ENCODE peak calls at places on chromosomes 2 and 18, in seven cellular contexts. V is cardiac muscle cell; Z is astrocyte of the cerebellum; X is CD8-positive, alpha-beta T cell; E is A549; G is cardiac fibroblast; J is IMR-90. H is an unnamed sample.

GRCh38 chr2:136056077-136056688 is 61.8 kb downstream of the CXCR4 start:
- DNase-seq in X (no peak), J (no peak), E (no peak), G (no peak), V (no peak), Z (no peak), H (no peak)

GRCh38 chr2:70790079-70790963 is at the start of gene FIGLA:
- DNase-seq in E (no peak), J (no peak), X (no peak), V (peak), Z (no peak), G (no peak), H (no peak)

GRCh38 chr2:15400240-15400826 is 160.8 kb downstream of the NBAS start:
- DNase-seq in G (no peak), V (no peak), Z (no peak), X (no peak), J (no peak), E (no peak), H (no peak)

GRCh38 chr2:176676257-176676570 is 407.0 kb downstream of the MTX2 start:
- DNase-seq in E (no peak), Z (no peak), G (no peak), J (no peak), X (no peak), V (no peak), H (no peak)

GRCh38 chr2:20614201-20615045 is 36.5 kb downstream of the HS1BP3 start:
- DNase-seq in X (no peak), G (no peak), Z (peak), J (no peak), V (no peak), E (no peak), H (no peak)

GRCh38 chr2:37858197-37858711 is 66.8 kb upstream of the RMDN2 start:
- DNase-seq in V (peak), E (peak), J (peak), G (peak), Z (peak), X (no peak), H (peak)

GRCh38 chr2:203797363-203798111 is 70.0 kb upstream of the CTLA4 start:
- DNase-seq in G (no peak), E (no peak), Z (no peak), V (no peak), X (no peak), J (peak), H (no peak)

GRCh38 chr2:99803846-99804245 is 314.0 kb upstream of the REV1 start:
- DNase-seq in X (no peak), G (no peak), V (no peak), Z (no peak), J (no peak), E (no peak), H (peak)

GRCh38 chr2:157489981-157490380 is 46.1 kb upstream of the CYTIP start:
- DNase-seq in E (no peak), X (no peak), J (no peak), Z (no peak), G (no peak), V (no peak), H (no peak)

GRCh38 chr2:202818321-202818720 is 53.2 kb downstream of the ICA1L start:
- DNase-seq in V (no peak), J (no peak), Z (no peak), X (no peak), E (no peak), G (no peak), H (no peak)

GRCh38 chr2:231483398-231484329 is 19.4 kb upstream of the NCL start:
- DNase-seq in J (no peak), E (no peak), V (no peak), Z (no peak), G (peak), X (peak), H (no peak)

GRCh38 chr2:189076572-189076971 is 102.4 kb downstream of the COL3A1 start:
- DNase-seq in E (no peak), Z (no peak), X (no peak), V (no peak), J (peak), G (peak), H (no peak)

GRCh38 chr2:130762910-130763385 is 7.6 kb downstream of the AMER3 start:
- DNase-seq in G (no peak), X (no peak), Z (no peak), E (no peak), J (no peak), V (no peak), H (no peak)

GRCh38 chr2:503288-503999 is 173.8 kb downstream of the TMEM18 start:
- DNase-seq in V (no peak), G (no peak), X (no peak), E (no peak), J (no peak), Z (no peak), H (no peak)

GRCh38 chr2:165794520-165794882 is 454 bp upstream of the GALNT3 start:
- DNase-seq in G (peak), X (peak), J (peak), E (no peak), V (peak), Z (peak), H (no peak)

GRCh38 chr18:5309888-5310470 is 14.5 kb upstream of the ZBTB14 start:
- DNase-seq in X (peak), G (no peak), V (no peak), J (no peak), Z (no peak), E (no peak), H (no peak)

GRCh38 chr2:186853871-186854435 is 5.0 kb upstream of the ZSWIM2 start:
- DNase-seq in V (no peak), E (no peak), Z (no peak), X (no peak), J (peak), G (no peak), H (no peak)

GRCh38 chr18:27412551-27412950 is 227.4 kb upstream of the CHST9 start:
- DNase-seq in J (no peak), X (no peak), V (no peak), E (no peak), G (no peak), Z (no peak), H (no peak)

GRCh38 chr2:55707751-55708150 is 14.1 kb upstream of the PNPT1 start:
- DNase-seq in E (no peak), G (no peak), Z (no peak), X (no peak), J (no peak), V (no peak), H (no peak)

GRCh38 chr2:108616731-108617161 is 82.5 kb downstream of the LIMS1 start:
- DNase-seq in G (no peak), Z (no peak), X (no peak), J (peak), E (no peak), V (no peak), H (no peak)

GRCh38 chr18:79918089-79919011 is 33.1 kb downstream of the SLC66A2 start:
- DNase-seq in X (peak), J (no peak), Z (no peak), V (no peak), G (no peak), E (no peak), H (no peak)

GRCh38 chr2:72148975-72149555 is 1.4 kb upstream of the CYP26B1 start:
- DNase-seq in V (peak), E (peak), X (peak), J (peak), G (peak), Z (no peak), H (no peak)

GRCh38 chr2:149587950-149588487 is 444 bp upstream of the MMADHC start:
- DNase-seq in Z (no peak), E (no peak), X (no peak), V (no peak), J (no peak), G (no peak), H (no peak)

GRCh38 chr2:100193334-100193733 is 50.9 kb upstream of the AFF3 start:
- DNase-seq in Z (no peak), J (no peak), G (no peak), E (peak), V (no peak), X (no peak), H (no peak)

GRCh38 chr2:48454504-48454903 is 75.5 kb upstream of the STON1 start:
- DNase-seq in X (no peak), J (peak), E (no peak), Z (no peak), G (peak), V (no peak), H (no peak)

GRCh38 chr18:10291568-10291981 is 162.9 kb upstream of the APCDD1 start:
- DNase-seq in G (peak), X (no peak), J (peak), V (no peak), Z (no peak), E (no peak), H (no peak)

GRCh38 chr2:26076001-26076587 is 42.2 kb downstream of the RAB10 start:
- DNase-seq in Z (no peak), V (no peak), G (no peak), X (no peak), E (no peak), J (no peak), H (no peak)

GRCh38 chr2:232542715-232543467 is 3.4 kb downstream of the CHRNG start:
- DNase-seq in E (no peak), G (no peak), X (no peak), V (no peak), J (no peak), Z (no peak), H (no peak)

GRCh38 chr2:86455181-86455580 is 14.0 kb downstream of the KDM3A start:
- DNase-seq in E (no peak), Z (no peak), G (no peak), J (no peak), X (no peak), V (no peak), H (no peak)

GRCh38 chr2:15932394-15933183 is 7.8 kb upstream of the MYCN start:
- DNase-seq in E (no peak), X (no peak), J (no peak), G (no peak), Z (no peak), V (no peak), H (no peak)

GRCh38 chr18:27769152-27769551 is 407.8 kb downstream of the CDH2 start:
- DNase-seq in J (no peak), X (no peak), G (no peak), V (no peak), Z (no peak), E (no peak), H (no peak)

DNA sequence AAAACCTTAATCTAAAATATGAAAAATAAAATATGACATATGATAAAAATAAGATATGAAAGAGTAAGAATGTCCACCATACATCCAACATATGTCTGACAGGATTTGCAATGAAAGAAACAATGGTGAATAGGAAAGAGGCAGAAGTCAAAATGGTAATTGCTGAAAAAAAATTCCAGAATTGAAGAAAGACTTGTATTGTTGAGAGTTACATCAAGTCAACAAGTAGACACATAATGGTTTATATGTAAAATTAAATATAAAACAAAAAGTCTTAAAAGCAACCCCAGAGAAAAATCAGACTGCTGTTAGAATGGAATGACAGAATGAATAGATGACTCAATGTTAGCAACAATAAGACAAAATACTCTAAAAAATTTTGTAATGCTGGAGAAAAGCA is 255.1 kb downstream of the DOK6 start:
- DNase-seq in G (no peak), V (no peak), E (no peak), Z (no peak), J (no peak), X (no peak), H (no peak)
- TF ChIP-seq CTCF in G (no peak), V (no peak), E (no peak), Z (no peak), J (no peak), X (no peak), H (no peak)

GRCh38 chr2:197806317-197806633 is 1.9 kb downstream of the PLCL1 start:
- DNase-seq in Z (no peak), G (no peak), V (no peak), X (no peak), E (no peak), J (no peak), H (no peak)
- H3K4me3 ChIP-seq in Z (no peak), G (peak), V (peak), X (no peak), E (no peak), J (no peak), H (no peak)

GRCh38 chr2:222701709-222702108 is 30.3 kb downstream of the MOGAT1 start:
- DNase-seq in Z (no peak), E (no peak), V (no peak), J (no peak), X (no peak), G (no peak), H (no peak)

GRCh38 chr2:222703091-222703490 is 31.6 kb downstream of the MOGAT1 start:
- DNase-seq in V (no peak), Z (no peak), E (no peak), X (no peak), G (no peak), J (no peak), H (no peak)

GRCh38 chr2:222706616-222707015 is 35.2 kb downstream of the MOGAT1 start:
- DNase-seq in E (no peak), X (no peak), V (no peak), Z (no peak), G (no peak), J (no peak), H (no peak)

GRCh38 chr2:222701233-222701632 is 29.8 kb downstream of the MOGAT1 start:
- DNase-seq in J (no peak), V (no peak), Z (no peak), X (no peak), E (no peak), G (no peak), H (no peak)

GRCh38 chr2:222703866-222704265 is 32.4 kb downstream of the MOGAT1 start:
- DNase-seq in J (peak), X (no peak), Z (no peak), V (no peak), G (peak), E (no peak), H (no peak)
- TF ChIP-seq CTCF in J (no peak), X (no peak), Z (no peak), V (no peak), G (no peak), E (no peak), H (no peak)

GRCh38 chr2:217091531-217091930 is 231.7 kb upstream of the TNP1 start:
- DNase-seq in X (no peak), E (no peak), J (no peak), Z (no peak), V (no peak), G (no peak), H (no peak)

GRCh38 chr2:217092710-217093379 is 233.0 kb upstream of the TNP1 start:
- DNase-seq in J (no peak), X (no peak), E (no peak), G (no peak), V (no peak), Z (no peak), H (no peak)

GRCh38 chr2:217090884-217091283 is 231.0 kb upstream of the TNP1 start:
- DNase-seq in V (no peak), Z (no peak), J (no peak), E (no peak), X (no peak), G (no peak), H (no peak)

GRCh38 chr2:217086038-217086522 is 226.2 kb upstream of the TNP1 start:
- DNase-seq in Z (no peak), G (no peak), V (no peak), J (peak), E (no peak), X (no peak), H (no peak)

DNA sequence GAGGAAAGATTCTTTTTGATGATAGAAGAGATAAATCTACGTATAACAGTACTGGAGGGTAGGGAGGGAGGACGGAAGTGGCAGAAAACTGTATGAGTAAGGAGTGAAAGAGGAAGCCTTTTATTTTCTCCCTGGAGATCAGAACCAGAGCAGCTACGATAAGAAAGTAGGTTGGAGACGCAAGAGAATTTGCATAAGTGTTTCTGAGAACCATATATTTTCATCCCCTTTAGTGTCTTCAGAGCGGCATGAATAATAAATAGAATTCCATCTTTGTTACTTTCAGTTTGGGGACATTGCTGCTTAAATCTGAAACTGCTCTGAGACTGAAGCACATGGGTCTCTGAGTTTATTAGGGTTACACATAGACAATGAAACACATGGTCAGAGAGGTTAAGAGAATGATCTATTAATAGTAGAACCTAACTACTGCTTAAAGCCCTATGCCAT is 230.2 kb upstream of the TNP1 start:
- DNase-seq in J (peak), V (no peak), G (peak), X (no peak), E (no peak), Z (no peak), H (no peak)
- H3K4me3 ChIP-seq in J (peak), V (no peak), G (no peak), X (no peak), E (no peak), Z (no peak), H (no peak)

DNA sequence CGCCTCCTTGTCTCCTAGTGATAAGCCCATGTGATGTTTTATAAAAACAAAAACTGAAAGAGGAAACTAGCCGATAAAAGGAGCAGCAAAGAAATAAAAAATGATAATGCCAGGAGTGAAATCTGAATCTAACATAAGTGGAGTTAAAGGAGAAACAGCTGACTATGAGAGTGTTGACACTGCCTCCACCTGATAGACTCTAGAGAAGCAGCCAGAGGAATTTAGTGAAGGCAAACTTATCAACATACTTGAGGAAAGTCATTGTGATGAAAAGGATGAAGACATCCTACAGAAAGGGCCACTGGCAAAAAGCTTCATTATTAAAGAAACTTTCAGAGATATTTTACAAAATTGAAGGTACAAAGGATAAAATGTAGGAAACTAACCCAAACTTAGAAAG is 1.9 kb downstream of the M1AP start:
- DNase-seq in Z (no peak), V (no peak), X (no peak), E (no peak), J (no peak), G (no peak), H (no peak)
- TF ChIP-seq CTCF in Z (no peak), V (no peak), X (no peak), E (no peak), J (no peak), G (no peak), H (no peak)

DNA sequence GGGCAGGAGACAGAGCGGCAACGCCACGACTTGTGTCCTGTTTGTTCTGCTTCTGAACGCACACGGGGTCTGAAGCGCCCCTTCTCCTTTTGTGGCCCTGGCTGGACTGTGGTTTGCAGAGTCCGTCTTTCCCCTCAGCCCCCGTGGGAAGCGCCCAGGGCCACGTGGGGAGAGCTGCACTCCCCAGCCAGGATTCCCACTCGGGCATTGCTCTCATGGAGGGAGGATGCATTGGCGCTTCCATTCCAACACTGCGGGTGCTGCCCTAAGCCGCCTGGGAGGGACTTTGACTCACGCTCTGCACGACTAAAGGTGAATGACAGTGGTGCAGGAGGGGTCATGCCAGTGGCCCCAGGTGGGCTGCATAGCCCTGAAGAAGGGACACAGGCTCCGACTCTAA is 52.5 kb downstream of the TIMM21 start:
- DNase-seq in J (no peak), V (no peak), E (no peak), Z (no peak), X (no peak), G (no peak), H (no peak)
- H3K4me3 ChIP-seq in J (no peak), V (no peak), E (no peak), Z (no peak), X (no peak), G (no peak), H (no peak)

DNA sequence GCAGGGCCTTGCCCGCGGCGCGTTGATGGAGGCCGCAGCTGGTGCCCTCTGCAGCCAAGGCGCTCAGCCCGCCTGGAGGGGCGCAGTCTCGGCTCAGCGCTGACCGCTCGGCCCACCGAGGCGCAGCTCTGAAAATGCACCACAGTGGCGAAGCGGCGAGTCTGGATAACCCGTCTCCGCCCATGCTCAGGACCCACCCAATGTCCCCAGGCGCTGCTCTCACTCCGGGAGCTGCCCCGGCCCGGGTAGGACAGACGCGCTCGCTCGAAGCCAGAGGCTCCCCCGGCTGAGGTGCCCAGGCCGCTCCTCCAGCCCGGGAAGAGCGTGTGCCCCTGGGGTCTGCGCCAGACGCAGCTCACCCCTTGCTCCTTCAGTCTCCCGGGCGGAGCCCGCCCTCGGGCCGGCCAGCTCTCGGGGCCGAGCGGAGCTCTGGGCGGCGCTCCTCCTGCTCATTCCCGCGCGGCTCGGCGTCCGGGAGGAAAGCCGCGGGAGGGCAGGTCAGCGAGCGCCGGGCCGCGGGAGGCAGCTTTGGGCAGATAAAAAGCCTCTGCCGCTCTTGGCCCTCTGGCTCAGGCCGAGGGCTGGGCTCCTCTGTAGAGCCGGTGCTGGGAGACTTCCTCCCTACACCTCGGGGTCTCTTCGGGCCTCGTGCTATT is 1.6 kb upstream of the TBR1 start:
- DNase-seq in Z (no peak), V (peak), E (peak), J (peak), G (peak), X (no peak), H (no peak)
- TF ChIP-seq CTCF in Z (peak), V (peak), E (no peak), J (no peak), G (no peak), X (no peak), H (no peak)

GRCh38 chr18:21448301-21448700 is 152.2 kb downstream of the ESCO1 start:
- DNase-seq in J (no peak), X (no peak), V (no peak), E (no peak), G (no peak), Z (no peak), H (no peak)
- H3K4me3 ChIP-seq in J (no peak), X (no peak), V (no peak), E (no peak), G (no peak), Z (no peak), H (no peak)

H was measured in BJ.